ENCODE peak calls at places on chromosomes 2 and 18, in ten cellular contexts. S is endothelial cell of umbilical vein, X is A549, L is neural progenitor cell, M is H9, N is Peyer's patch, A is mammary epithelial cell, J is upper lobe of right lung, F is lung, G is left lung. P is an unnamed sample.

GRCh38 chr2:215528555-215528954 is 92.7 kb upstream of the FN1 start:
- DNase-seq in A (peak; percentile 87), L (no peak), X (peak; percentile 62), S (peak; percentile 98), F (no peak), M (no peak), N (no peak), J (no peak), G (no peak), P (no peak)

GRCh38 chr2:8607591-8607990 is 74.3 kb upstream of the ID2 start:
- DNase-seq in N (no peak), A (no peak), M (no peak), L (no peak), F (no peak), X (peak; percentile 32), G (no peak), J (no peak), S (no peak), P (no peak)

GRCh38 chr2:200797242-200797770 is 14.4 kb upstream of the BZW1 start:
- DNase-seq in G (no peak), A (no peak), J (no peak), S (no peak), N (no peak), L (no peak), F (no peak), M (no peak), X (no peak), P (no peak)

GRCh38 chr2:26344581-26345283 is 1.2 kb upstream of the SELENOI start:
- DNase-seq in L (peak; percentile 25), S (peak; percentile 36), X (peak; percentile 73), G (no peak), J (no peak), A (peak; percentile 64), N (no peak), F (no peak), M (peak; percentile 73), P (no peak)

GRCh38 chr2:37688771-37689468 is 17.5 kb upstream of the CDC42EP3 start:
- DNase-seq in J (no peak), G (no peak), M (no peak), S (peak; percentile 50), F (no peak), A (peak; percentile 78), N (no peak), X (peak; percentile 66), L (no peak), P (no peak)

GRCh38 chr2:21055879-21056790 is 12.3 kb upstream of the APOB start:
- DNase-seq in J (no peak), M (no peak), N (no peak), X (no peak), L (no peak), G (no peak), S (no peak), A (no peak), F (no peak), P (no peak)

GRCh38 chr2:72222829-72223564 is 75.3 kb upstream of the CYP26B1 start:
- DNase-seq in L (no peak), M (no peak), G (no peak), X (no peak), F (no peak), A (peak; percentile 77), J (no peak), S (no peak), N (no peak), P (no peak)

GRCh38 chr2:41394541-41394940 is 653.3 kb upstream of the PKDCC start:
- DNase-seq in G (no peak), A (no peak), N (no peak), L (no peak), J (no peak), M (no peak), X (no peak), S (no peak), F (no peak), P (no peak)

GRCh38 chr18:38900445-38900844 is 1334.8 kb upstream of the CELF4 start:
- DNase-seq in J (no peak), L (no peak), M (no peak), G (no peak), F (no peak), N (no peak), S (no peak), X (no peak), A (peak; percentile 39), P (no peak)

GRCh38 chr2:204945376-204945775 is 400.1 kb downstream of the PARD3B start:
- DNase-seq in G (no peak), L (no peak), X (no peak), J (no peak), M (no peak), A (no peak), N (no peak), F (no peak), S (no peak), P (no peak)

GRCh38 chr2:166917433-166917832 is 29.2 kb downstream of the XIRP2 start:
- DNase-seq in J (no peak), F (no peak), N (no peak), G (no peak), A (no peak), L (no peak), X (no peak), S (peak; percentile 1), M (no peak), P (no peak)

DNA sequence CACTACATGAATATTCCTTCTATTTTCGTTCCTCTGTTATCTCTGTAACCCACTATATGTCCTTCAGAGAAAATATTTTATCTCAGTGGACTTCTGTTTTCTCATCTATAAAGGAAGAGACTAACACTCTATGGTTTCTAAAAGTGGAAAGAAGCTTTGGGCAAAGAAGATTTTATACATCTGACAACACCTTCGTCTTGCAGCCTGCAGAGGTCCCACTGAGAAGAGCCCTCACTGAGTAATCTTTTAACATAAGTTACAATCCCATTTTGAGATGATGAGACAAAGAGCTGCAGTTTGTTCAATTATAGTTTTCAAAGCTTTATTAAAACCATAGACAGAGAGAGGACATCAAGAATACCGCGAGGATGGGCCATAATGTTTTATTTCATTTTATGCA is 28.7 kb downstream of the XIRP2 start:
- DNase-seq in N (no peak), S (no peak), L (no peak), J (no peak), G (no peak), X (no peak), M (no peak), A (no peak), F (no peak), P (no peak)
- TF ChIP-seq CTCF in N (no peak), S (no peak), L (no peak), J (no peak), G (no peak), X (no peak), M (no peak), A (no peak), F (no peak), P (no peak)

GRCh38 chr2:168047291-168047690 is 200.1 kb downstream of the STK39 start:
- DNase-seq in N (no peak), J (no peak), G (no peak), X (no peak), L (no peak), F (no peak), A (no peak), M (no peak), S (no peak), P (no peak)
- H3K27ac ChIP-seq in N (no peak overlapping the region), J (no peak overlapping the region), G (no peak overlapping the region), X (no peak overlapping the region), L (no peak overlapping the region), F (no peak overlapping the region), A (no peak overlapping the region), M (no peak overlapping the region), S (no peak overlapping the region), P (no peak overlapping the region)

GRCh38 chr2:114537777-114538176 is 95.3 kb downstream of the DPP10 start:
- DNase-seq in F (no peak), J (no peak), S (no peak), A (no peak), G (no peak), X (no peak), L (no peak), N (no peak), M (no peak), P (no peak)

GRCh38 chr2:114546511-114546910 is 104.1 kb downstream of the DPP10 start:
- DNase-seq in G (no peak), N (no peak), M (no peak), F (no peak), J (no peak), A (no peak), S (no peak), X (no peak), L (no peak), P (no peak)

GRCh38 chr2:114545052-114545451 is 102.6 kb downstream of the DPP10 start:
- DNase-seq in S (no peak), G (no peak), X (no peak), N (no peak), M (no peak), J (no peak), F (no peak), L (no peak), A (no peak), P (no peak)

GRCh38 chr2:114548151-114548550 is 105.7 kb downstream of the DPP10 start:
- DNase-seq in G (no peak), M (no peak), N (no peak), F (no peak), X (no peak), S (no peak), J (no peak), L (no peak), A (no peak), P (no peak)

GRCh38 chr2:114543106-114543806 is 100.8 kb downstream of the DPP10 start:
- DNase-seq in J (no peak), N (no peak), A (no peak), S (no peak), L (peak; percentile 41), F (peak; percentile 29), G (peak; percentile 36), M (peak; percentile 42), X (peak; percentile 19), P (no peak)
- TF ChIP-seq CTCF in J (peak; percentile 46), N (peak; percentile 65), A (no peak), S (no peak), L (peak; percentile 46), F (no peak), G (no peak), M (peak; percentile 62), X (peak; percentile 17), P (no peak)

GRCh38 chr2:179240481-179241451 is 23.9 kb downstream of the SESTD1 start:
- DNase-seq in L (no peak), X (no peak), S (no peak), N (no peak), G (no peak), J (no peak), M (no peak), A (no peak), F (no peak), P (no peak)
- H3K27ac ChIP-seq in L (peak overlapping the region; percentile 15), X (peak overlapping the region; percentile 50), S (no peak overlapping the region), N (no peak overlapping the region), G (no peak overlapping the region), J (no peak overlapping the region), M (no peak overlapping the region), A (no peak overlapping the region), F (peak overlapping the region; percentile 59), P (peak overlapping the region; percentile 27)

DNA sequence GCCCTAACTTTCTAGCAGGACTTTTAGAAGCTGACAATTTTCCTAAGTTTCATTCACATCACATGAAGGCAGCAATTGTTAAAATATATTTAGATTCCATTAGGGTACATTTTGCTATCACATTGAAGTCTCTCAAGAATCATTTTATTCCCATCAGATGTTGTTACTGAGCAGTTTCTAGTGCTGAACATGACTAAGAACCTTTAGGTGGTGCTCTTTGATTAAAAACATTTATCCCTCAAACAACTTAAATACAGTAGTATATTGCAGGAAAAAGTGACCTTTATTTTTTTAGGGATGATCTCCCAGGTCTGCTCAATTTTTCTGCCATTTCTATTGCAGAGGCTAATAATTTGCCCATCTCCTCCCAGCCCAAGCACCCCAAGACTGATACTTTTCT is 22.9 kb upstream of the NARS1 start:
- DNase-seq in L (no peak), S (no peak), F (no peak), A (no peak), M (no peak), X (peak; percentile 25), N (no peak), J (no peak), G (no peak), P (no peak)
- TF ChIP-seq CTCF in L (no peak), S (no peak), F (no peak), A (peak; percentile 8), M (no peak), X (peak; percentile 40), N (no peak), J (no peak), G (no peak), P (no peak)